ENCODE peak calls at places on chromosomes 11 and 22, in six cellular contexts. One of them, this sample, is unnamed.
A peak's percentile ranks its signal among the peaks of the same experiment; 100 is the strongest.

GRCh38 chr22:46581580-46582244 is 38.5 kb upstream of the GRAMD4 start:
- DNase-seq in fibroblast of lung: no peak
- DNase-seq in iPS DF 19.7: no peak
- DNase-seq in HEK293T: no peak
- DNase-seq in hepatic stellate cell: no peak
- DNase-seq in epithelial cell of esophagus: no peak
- DNase-seq in this sample: no peak

GRCh38 chr22:49920859-49921258 is 2.4 kb downstream of the CRELD2 start:
- DNase-seq in fibroblast of lung: no peak
- DNase-seq in HEK293T: no peak
- DNase-seq in iPS DF 19.7: no peak
- DNase-seq in hepatic stellate cell: no peak
- DNase-seq in epithelial cell of esophagus: no peak
- DNase-seq in this sample: no peak

GRCh38 chr22:19258371-19258770 is 33.1 kb downstream of the CLTCL1 start:
- DNase-seq in iPS DF 19.7: no peak
- DNase-seq in epithelial cell of esophagus: no peak
- DNase-seq in hepatic stellate cell: no peak
- DNase-seq in HEK293T: no peak
- DNase-seq in fibroblast of lung: no peak
- DNase-seq in this sample: no peak

GRCh38 chr11:106683435-106683834 is 334.8 kb downstream of the GUCY1A2 start:
- DNase-seq in iPS DF 19.7: no peak
- DNase-seq in hepatic stellate cell: no peak
- DNase-seq in fibroblast of lung: no peak
- DNase-seq in HEK293T: no peak
- DNase-seq in epithelial cell of esophagus: no peak
- DNase-seq in this sample: no peak

GRCh38 chr11:63023851-63024648 is 8.4 kb upstream of the SLC22A8 start:
- DNase-seq in hepatic stellate cell: peak; percentile 82
- DNase-seq in iPS DF 19.7: no peak
- DNase-seq in HEK293T: peak; percentile 86
- DNase-seq in epithelial cell of esophagus: peak; percentile 67
- DNase-seq in fibroblast of lung: peak; percentile 70
- DNase-seq in this sample: peak; percentile 76

GRCh38 chr11:83827520-83827919 is 541.4 kb upstream of the CCDC90B start:
- DNase-seq in hepatic stellate cell: peak; percentile 22
- DNase-seq in fibroblast of lung: no peak
- DNase-seq in iPS DF 19.7: no peak
- DNase-seq in epithelial cell of esophagus: no peak
- DNase-seq in HEK293T: no peak
- DNase-seq in this sample: peak; percentile 16

GRCh38 chr11:133928628-133929059 is 28.1 kb downstream of the IGSF9B start:
- DNase-seq in HEK293T: no peak
- DNase-seq in iPS DF 19.7: no peak
- DNase-seq in hepatic stellate cell: no peak
- DNase-seq in epithelial cell of esophagus: peak; percentile 8
- DNase-seq in fibroblast of lung: no peak
- DNase-seq in this sample: no peak

GRCh38 chr11:101346591-101346990 is 217.0 kb upstream of the PGR start:
- DNase-seq in fibroblast of lung: peak; percentile 47
- DNase-seq in HEK293T: no peak
- DNase-seq in iPS DF 19.7: no peak
- DNase-seq in epithelial cell of esophagus: peak; percentile 9
- DNase-seq in hepatic stellate cell: peak; percentile 1
- DNase-seq in this sample: peak; percentile 2

GRCh38 chr22:16933924-16934282 is 74.1 kb downstream of the GAB4 start:
- DNase-seq in HEK293T: no peak
- DNase-seq in fibroblast of lung: no peak
- DNase-seq in iPS DF 19.7: no peak
- DNase-seq in hepatic stellate cell: no peak
- DNase-seq in epithelial cell of esophagus: no peak
- DNase-seq in this sample: no peak

GRCh38 chr11:67119577-67120391 is 721 bp downstream of the KDM2A start:
- DNase-seq in HEK293T: peak; percentile 25
- DNase-seq in epithelial cell of esophagus: peak; percentile 23
- DNase-seq in fibroblast of lung: no peak
- DNase-seq in hepatic stellate cell: peak; percentile 42
- DNase-seq in iPS DF 19.7: no peak
- DNase-seq in this sample: no peak

GRCh38 chr11:6733326-6734030 is 38.3 kb downstream of the OR2AG2 start:
- DNase-seq in hepatic stellate cell: no peak
- DNase-seq in fibroblast of lung: no peak
- DNase-seq in HEK293T: no peak
- DNase-seq in iPS DF 19.7: no peak
- DNase-seq in epithelial cell of esophagus: no peak
- DNase-seq in this sample: no peak

GRCh38 chr11:125583496-125583895 is 9.2 kb upstream of the STT3A start:
- DNase-seq in epithelial cell of esophagus: no peak
- DNase-seq in hepatic stellate cell: no peak
- DNase-seq in fibroblast of lung: no peak
- DNase-seq in iPS DF 19.7: no peak
- DNase-seq in HEK293T: no peak
- DNase-seq in this sample: no peak

GRCh38 chr11:2827792-2828191 is 57.8 kb downstream of the CDKN1C start:
- DNase-seq in HEK293T: no peak
- DNase-seq in epithelial cell of esophagus: no peak
- DNase-seq in fibroblast of lung: no peak
- DNase-seq in hepatic stellate cell: no peak
- DNase-seq in iPS DF 19.7: no peak
- DNase-seq in this sample: no peak

GRCh38 chr11:71372693-71373657 is 75.2 kb downstream of the DHCR7 start:
- DNase-seq in hepatic stellate cell: peak; percentile 65
- DNase-seq in epithelial cell of esophagus: peak; percentile 42
- DNase-seq in fibroblast of lung: peak; percentile 56
- DNase-seq in iPS DF 19.7: no peak
- DNase-seq in HEK293T: no peak
- DNase-seq in this sample: peak; percentile 29

GRCh38 chr11:57459112-57460016 is 964 bp upstream of the RTN4RL2 start:
- DNase-seq in epithelial cell of esophagus: peak; percentile 38
- DNase-seq in hepatic stellate cell: no peak
- DNase-seq in HEK293T: no peak
- DNase-seq in iPS DF 19.7: no peak
- DNase-seq in fibroblast of lung: no peak
- DNase-seq in this sample: no peak

GRCh38 chr22:45224331-45224730 is 16.4 kb downstream of the KIAA0930 start:
- DNase-seq in epithelial cell of esophagus: no peak
- DNase-seq in fibroblast of lung: no peak
- DNase-seq in HEK293T: no peak
- DNase-seq in iPS DF 19.7: no peak
- DNase-seq in hepatic stellate cell: no peak
- DNase-seq in this sample: no peak